ENCODE peak calls at places on chromosomes 6 and 20, in ten cellular contexts. C is natural killer cell, I is Peyer's patch, U is fibroblast of the aortic adventitia, Q is psoas muscle, V is AG09309, R is hepatocyte, G is MM.1S, M is brain microvascular endothelial cell, H is fibroblast of mammary gland. P is an unnamed sample.

GRCh38 chr20:59006864-59007757 is at the start of gene CTSZ:
- DNase-seq in H (peak; percentile 14), C (peak; percentile 38), Q (peak; percentile 79), I (peak; percentile 90), U (peak; percentile 15), G (peak; percentile 20), M (no peak), V (no peak), R (peak; percentile 75), P (peak; percentile 65)

GRCh38 chr6:14277405-14277930 is 159.9 kb downstream of the CD83 start:
- DNase-seq in R (no peak), C (no peak), G (no peak), H (no peak), U (no peak), V (no peak), M (no peak), Q (no peak), I (no peak), P (no peak)

GRCh38 chr6:34792605-34793500 is 970 bp downstream of the BLTP3A start:
- DNase-seq in R (peak; percentile 54), U (peak; percentile 67), I (no peak), H (peak; percentile 74), V (no peak), M (peak; percentile 28), Q (peak; percentile 36), C (peak; percentile 26), G (peak; percentile 46), P (no peak)

GRCh38 chr6:107114872-107115694 is at the start of gene BEND3:
- DNase-seq in U (no peak), G (peak; percentile 50), C (peak; percentile 29), M (no peak), R (peak; percentile 61), Q (peak; percentile 37), H (no peak), V (no peak), I (peak; percentile 66), P (peak; percentile 51)

GRCh38 chr20:34112600-34113061 is 588 bp upstream of the EIF2S2 start:
- DNase-seq in G (peak; percentile 29), R (no peak), V (no peak), U (peak; percentile 56), H (peak; percentile 40), Q (no peak), C (no peak), M (peak; percentile 34), I (peak; percentile 57), P (peak; percentile 39)

GRCh38 chr6:56437171-56437900 is 190.0 kb upstream of the COL21A1 start:
- DNase-seq in C (no peak), G (no peak), I (no peak), R (no peak), V (no peak), U (peak; percentile 80), Q (no peak), H (peak; percentile 17), M (no peak), P (no peak)

GRCh38 chr20:56689852-56690485 is 60.9 kb downstream of the TFAP2C start:
- DNase-seq in U (no peak), G (peak; percentile 40), V (peak; percentile 37), H (peak; percentile 85), C (no peak), Q (no peak), R (no peak), I (no peak), M (no peak), P (no peak)

GRCh38 chr6:142728910-142729481 is 216.0 kb downstream of the HIVEP2 start:
- DNase-seq in H (peak; percentile 81), V (peak; percentile 46), G (no peak), R (peak; percentile 8), U (peak; percentile 80), C (no peak), I (no peak), Q (no peak), M (peak; percentile 93), P (no peak)

GRCh38 chr6:124670801-124671200 is 291.4 kb upstream of the RNF217 start:
- DNase-seq in Q (no peak), I (no peak), V (no peak), R (no peak), U (no peak), G (no peak), C (no peak), M (no peak), H (no peak), P (no peak)

GRCh38 chr6:154425034-154425433 is 68.4 kb upstream of the IPCEF1 start:
- DNase-seq in U (no peak), H (no peak), Q (no peak), R (no peak), M (no peak), V (no peak), C (no peak), G (no peak), I (no peak), P (no peak)

DNA sequence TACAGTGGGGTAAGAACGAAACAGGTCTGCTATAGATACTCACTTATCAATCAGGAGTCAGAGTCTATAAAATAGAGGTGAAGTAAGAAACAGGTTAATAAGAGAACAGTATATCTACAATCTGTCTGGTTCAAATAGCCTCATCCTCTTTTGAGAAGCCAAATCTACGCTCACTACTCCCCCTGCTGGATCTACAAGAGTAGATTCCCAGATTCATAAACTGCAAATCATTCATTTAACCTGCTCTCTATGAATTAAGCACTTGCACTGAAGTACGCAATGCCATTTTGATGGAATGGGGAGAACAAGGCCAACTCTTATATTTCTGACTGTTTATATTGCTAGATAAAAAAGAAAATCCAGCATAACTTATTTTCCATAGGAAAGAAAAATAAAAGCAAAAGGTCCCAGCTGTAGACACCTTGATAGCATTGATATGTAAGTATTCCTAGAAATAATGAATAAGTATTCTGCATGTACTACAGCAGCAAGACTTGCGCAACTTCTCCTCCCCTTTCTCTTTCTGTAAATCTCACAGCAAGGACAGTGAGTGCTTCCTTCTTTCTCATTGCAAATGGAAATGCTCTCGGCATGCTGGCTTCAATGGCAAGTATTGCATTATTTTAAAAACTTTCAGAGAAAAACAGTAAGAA is 92.3 kb downstream of the RFX6 start:
- DNase-seq in I (no peak), Q (no peak), G (peak; percentile 60), R (peak; percentile 82), U (peak; percentile 64), M (peak; percentile 34), H (peak; percentile 63), V (no peak), C (no peak), P (no peak)
- TF ChIP-seq CTCF in I (no peak), Q (peak; percentile 70), G (peak; percentile 70), R (peak; percentile 80), U (peak; percentile 82), M (peak; percentile 74), H (peak; percentile 85), V (peak; percentile 76), C (no peak), P (peak; percentile 52)

GRCh38 chr20:47736570-47737152 is 48.6 kb downstream of the SULF2 start:
- DNase-seq in G (no peak), C (no peak), R (no peak), U (no peak), V (no peak), M (no peak), H (no peak), Q (no peak), I (no peak), P (no peak)

GRCh38 chr20:47743671-47744070 is 41.6 kb downstream of the SULF2 start:
- DNase-seq in C (no peak), R (no peak), I (no peak), M (no peak), G (no peak), Q (no peak), V (no peak), U (no peak), H (no peak), P (no peak)

GRCh38 chr20:47741669-47742345 is 43.5 kb downstream of the SULF2 start:
- DNase-seq in G (no peak), M (no peak), I (no peak), V (no peak), H (no peak), U (no peak), R (no peak), Q (no peak), C (no peak), P (no peak)

GRCh38 chr20:47737923-47738322 is 47.4 kb downstream of the SULF2 start:
- DNase-seq in M (no peak), C (no peak), G (no peak), U (no peak), H (no peak), I (no peak), R (no peak), Q (no peak), V (no peak), P (no peak)

GRCh38 chr20:47740225-47741184 is 44.8 kb downstream of the SULF2 start:
- DNase-seq in R (no peak), Q (peak; percentile 25), I (no peak), V (no peak), U (no peak), H (no peak), G (no peak), M (no peak), C (no peak), P (no peak)
- TF ChIP-seq CTCF in R (no peak), Q (no peak), I (no peak), V (no peak), U (no peak), H (no peak), G (no peak), M (no peak), C (no peak), P (no peak)

GRCh38 chr20:12358655-12359009 is 440.9 kb downstream of the BTBD3 start:
- DNase-seq in R (no peak), Q (no peak), C (no peak), I (no peak), H (no peak), U (no peak), M (no peak), G (peak; percentile 11), V (no peak), P (no peak)

GRCh38 chr20:12354725-12355124 is 437.0 kb downstream of the BTBD3 start:
- DNase-seq in M (no peak), U (no peak), H (no peak), I (no peak), C (no peak), Q (no peak), G (no peak), V (no peak), R (no peak), P (no peak)

GRCh38 chr20:12355185-12355584 is 437.5 kb downstream of the BTBD3 start:
- DNase-seq in V (no peak), U (no peak), C (no peak), R (no peak), G (no peak), M (no peak), H (no peak), Q (no peak), I (no peak), P (no peak)

GRCh38 chr20:12358006-12358654 is 440.4 kb downstream of the BTBD3 start:
- DNase-seq in V (no peak), U (peak; percentile 28), G (peak; percentile 7), R (peak; percentile 18), C (no peak), M (no peak), H (peak; percentile 15), Q (no peak), I (no peak), P (no peak)
- TF ChIP-seq CTCF in V (no peak), U (peak; percentile 35), G (peak; percentile 40), R (peak; percentile 27), C (no peak), M (peak; percentile 20), H (peak; percentile 11), Q (no peak), I (no peak), P (no peak)

DNA sequence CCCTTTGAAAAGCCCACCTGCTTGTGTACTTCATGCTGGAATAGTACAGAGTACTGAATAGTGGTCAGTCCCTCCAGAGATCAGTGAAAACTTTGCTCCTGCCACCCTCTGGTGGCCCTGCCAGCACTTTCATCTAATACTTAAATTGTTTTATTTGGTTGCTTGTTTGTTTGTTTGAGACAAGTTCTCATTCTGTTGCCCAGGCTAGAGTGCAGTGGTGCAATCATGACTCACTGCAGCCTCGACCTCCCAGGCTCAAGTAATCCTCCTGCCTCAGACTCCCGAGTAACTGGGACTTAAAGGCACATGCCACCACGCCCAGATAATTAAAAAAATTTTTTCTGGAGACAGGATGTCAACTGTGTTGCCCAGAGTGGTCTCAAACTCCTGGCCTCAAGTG is 9.1 kb downstream of the FAM83D start:
- DNase-seq in U (peak; percentile 18), H (peak; percentile 44), I (no peak), R (no peak), Q (no peak), V (no peak), M (peak; percentile 30), G (no peak), C (no peak), P (no peak)
- TF ChIP-seq CTCF in U (peak; percentile 30), H (peak; percentile 28), I (no peak), R (peak; percentile 18), Q (no peak), V (peak; percentile 19), M (peak; percentile 52), G (no peak), C (no peak), P (no peak)